ENCODE peak calls at places on chromosomes 16 and 17, in six cellular contexts. N is transverse colon, X is HFFc6, K is IMR-90, G is astrocyte, R is WTC11. Y is an unnamed sample.

GRCh38 chr16:80619824-80620223 is 79.0 kb downstream of the DYNLRB2 start:
- DNase-seq in K (no peak), X (peak), N (no peak), R (no peak), G (no peak), Y (no peak)

GRCh38 chr17:65558683-65559311 is 2.7 kb downstream of the AXIN2 start:
- DNase-seq in R (peak), N (no peak), X (no peak), K (no peak), G (no peak), Y (no peak)

GRCh38 chr16:74291577-74292208 is 4.9 kb upstream of the PSMD7 start:
- DNase-seq in G (no peak), N (no peak), X (peak), R (no peak), K (peak), Y (no peak)

GRCh38 chr17:45146616-45147101 is 1.6 kb upstream of the HEXIM1 start:
- DNase-seq in K (peak), G (peak), X (peak), R (no peak), N (peak), Y (peak)

GRCh38 chr16:85354623-85355514 is 242.6 kb upstream of the CIBAR2 start:
- DNase-seq in G (peak), K (peak), N (no peak), X (peak), R (no peak), Y (no peak)

GRCh38 chr16:89319883-89320716 is 102.6 kb downstream of the ZNF778 start:
- DNase-seq in K (peak), N (peak), R (no peak), G (peak), X (peak), Y (no peak)

GRCh38 chr17:78736526-78737079 is 45.5 kb downstream of the CYTH1 start:
- DNase-seq in R (peak), X (no peak), N (peak), K (no peak), G (no peak), Y (peak)

GRCh38 chr16:58647107-58647506 is 17.5 kb upstream of the CNOT1 start:
- DNase-seq in G (no peak), N (no peak), R (no peak), K (no peak), X (no peak), Y (no peak)

GRCh38 chr16:3127745-3128144 is 7.1 kb upstream of the ZNF213 start:
- DNase-seq in R (peak), K (no peak), G (no peak), N (no peak), X (no peak), Y (no peak)

GRCh38 chr16:31094088-31094423 is 541 bp downstream of the VKORC1 start:
- DNase-seq in R (peak), G (no peak), K (no peak), X (no peak), N (no peak), Y (peak)

GRCh38 chr16:4410335-4411075 is 5.9 kb downstream of the CORO7 start:
- DNase-seq in X (peak), R (no peak), N (peak), G (peak), K (peak), Y (peak)

GRCh38 chr17:34633351-34633750 is 54.0 kb downstream of the TMEM132E start:
- DNase-seq in N (no peak), K (no peak), X (no peak), G (no peak), R (peak), Y (no peak)

GRCh38 chr17:62963296-62963695 is 2.7 kb upstream of the TANC2 start:
- DNase-seq in R (no peak), X (peak), N (no peak), G (peak), K (peak), Y (no peak)

GRCh38 chr17:80920406-80920805 is 71.2 kb upstream of the CHMP6 start:
- DNase-seq in G (peak), K (peak), N (no peak), X (no peak), R (no peak), Y (no peak)

GRCh38 chr17:3959295-3959899 is 4.8 kb downstream of the ATP2A3 start:
- DNase-seq in N (peak), R (no peak), G (peak), K (peak), X (peak), Y (no peak)

GRCh38 chr17:8875416-8875815 is 7.9 kb upstream of the PIK3R6 start:
- DNase-seq in X (no peak), N (no peak), R (no peak), G (no peak), K (no peak), Y (no peak)

GRCh38 chr17:77349976-77350830 is 209.4 kb downstream of the SEC14L1 start:
- DNase-seq in K (peak), N (no peak), G (peak), R (no peak), X (peak), Y (peak)

GRCh38 chr17:55751720-55752250 is 934 bp downstream of the PCTP start:
- DNase-seq in G (no peak), K (no peak), N (no peak), R (no peak), X (no peak), Y (no peak)

GRCh38 chr16:57668630-57669475 is 747 bp downstream of the ADGRG3 start:
- DNase-seq in X (no peak), G (no peak), R (no peak), N (no peak), K (no peak), Y (no peak)

GRCh38 chr17:12896386-12896785 is 107.1 kb downstream of the ARHGAP44 start:
- DNase-seq in K (peak), X (no peak), G (no peak), R (no peak), N (no peak), Y (no peak)

GRCh38 chr17:81517339-81518112 is 4.9 kb upstream of the ACTG1 start:
- DNase-seq in N (peak), X (no peak), K (no peak), R (no peak), G (no peak), Y (no peak)

GRCh38 chr16:67533024-67533560 is 4.5 kb downstream of the RIPOR1 start:
- DNase-seq in R (no peak), K (no peak), X (no peak), G (no peak), N (no peak), Y (peak)

GRCh38 chr16:85395913-85396878 is 216.9 kb upstream of the GSE1 start:
- DNase-seq in G (no peak), K (peak), X (no peak), R (peak), N (no peak), Y (peak)

GRCh38 chr16:69761983-69762842 is at the start of gene WWP2:
- DNase-seq in K (peak), X (peak), N (peak), G (no peak), R (peak), Y (peak)

GRCh38 chr17:39487946-39488345 is 26.7 kb downstream of the CDK12 start:
- DNase-seq in X (no peak), R (no peak), K (peak), G (peak), N (no peak), Y (no peak)

GRCh38 chr16:78098544-78099371 is 696 bp upstream of the WWOX start:
- DNase-seq in K (no peak), G (no peak), X (no peak), N (no peak), R (no peak), Y (no peak)

GRCh38 chr16:30186782-30187555 is 3.6 kb downstream of the CORO1A start:
- DNase-seq in G (no peak), R (peak), N (peak), K (no peak), X (peak), Y (peak)

GRCh38 chr17:192666-193425 is 11.4 kb upstream of the DOC2B start:
- DNase-seq in R (no peak), K (no peak), N (no peak), X (no peak), G (no peak), Y (no peak)

GRCh38 chr17:36545465-36546417 is 1.0 kb downstream of the GGNBP2 start:
- DNase-seq in K (peak), G (peak), R (peak), N (peak), X (peak), Y (peak)

GRCh38 chr17:66549312-66549705 is 246.9 kb downstream of the PRKCA start:
- DNase-seq in G (peak), R (peak), K (peak), N (no peak), X (peak), Y (no peak)

GRCh38 chr17:82871056-82871775 is 31.4 kb upstream of the ZNF750 start:
- DNase-seq in N (no peak), X (no peak), R (peak), G (no peak), K (no peak), Y (no peak)

GRCh38 chr16:23537390-23537789 is 19.8 kb downstream of the EARS2 start:
- DNase-seq in R (no peak), N (no peak), G (no peak), K (no peak), X (no peak), Y (no peak)

GRCh38 chr16:1527836-1528811 is 5.3 kb upstream of the TMEM204 start:
- DNase-seq in N (no peak), X (no peak), G (no peak), R (no peak), K (no peak), Y (peak)

GRCh38 chr17:16491703-16492612 is at the start of gene LRRC75A:
- DNase-seq in G (no peak), X (no peak), N (peak), R (peak), K (peak), Y (peak)

DNA sequence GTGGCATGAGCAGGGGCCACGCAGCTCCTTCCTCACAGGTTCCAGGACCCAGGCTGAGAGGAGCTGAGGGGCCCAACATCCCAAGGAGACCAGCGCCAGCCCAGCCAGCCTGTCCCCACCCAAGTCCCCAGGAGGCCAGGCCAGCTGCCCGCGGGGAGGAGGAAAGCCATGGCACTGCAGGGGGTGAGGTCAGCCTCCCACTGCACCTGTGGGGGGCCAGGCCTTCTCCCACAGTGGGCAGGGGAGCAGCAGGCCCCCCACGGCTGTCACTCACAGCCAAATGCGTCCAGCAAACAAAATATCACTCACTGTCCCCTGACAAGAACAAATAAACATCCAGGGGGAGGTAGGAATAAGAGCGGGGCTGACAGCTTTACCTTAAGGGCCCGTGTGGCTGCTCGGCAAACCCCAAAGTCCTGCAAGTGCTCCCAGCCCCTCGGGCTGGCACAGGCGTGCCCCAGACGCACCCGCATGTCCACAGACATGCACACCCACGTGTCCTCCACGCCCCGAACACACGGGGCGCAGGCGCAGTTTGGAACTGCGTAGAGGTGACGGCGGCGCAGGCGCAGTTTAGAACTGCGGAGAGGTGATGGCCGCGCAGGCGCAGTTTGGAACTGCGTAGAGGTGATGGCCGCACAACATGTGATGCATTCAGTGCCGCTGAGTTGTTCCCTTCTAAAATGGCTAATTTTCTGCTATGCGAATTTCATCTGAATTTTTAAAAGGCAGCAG is 291.1 kb downstream of the FOXL1 start:
- DNase-seq in G (no peak), X (no peak), K (no peak), N (no peak), R (no peak), Y (peak)
- TF ChIP-seq CTCF in G (no peak), X (no peak), K (no peak), N (no peak), R (no peak), Y (no peak)

DNA sequence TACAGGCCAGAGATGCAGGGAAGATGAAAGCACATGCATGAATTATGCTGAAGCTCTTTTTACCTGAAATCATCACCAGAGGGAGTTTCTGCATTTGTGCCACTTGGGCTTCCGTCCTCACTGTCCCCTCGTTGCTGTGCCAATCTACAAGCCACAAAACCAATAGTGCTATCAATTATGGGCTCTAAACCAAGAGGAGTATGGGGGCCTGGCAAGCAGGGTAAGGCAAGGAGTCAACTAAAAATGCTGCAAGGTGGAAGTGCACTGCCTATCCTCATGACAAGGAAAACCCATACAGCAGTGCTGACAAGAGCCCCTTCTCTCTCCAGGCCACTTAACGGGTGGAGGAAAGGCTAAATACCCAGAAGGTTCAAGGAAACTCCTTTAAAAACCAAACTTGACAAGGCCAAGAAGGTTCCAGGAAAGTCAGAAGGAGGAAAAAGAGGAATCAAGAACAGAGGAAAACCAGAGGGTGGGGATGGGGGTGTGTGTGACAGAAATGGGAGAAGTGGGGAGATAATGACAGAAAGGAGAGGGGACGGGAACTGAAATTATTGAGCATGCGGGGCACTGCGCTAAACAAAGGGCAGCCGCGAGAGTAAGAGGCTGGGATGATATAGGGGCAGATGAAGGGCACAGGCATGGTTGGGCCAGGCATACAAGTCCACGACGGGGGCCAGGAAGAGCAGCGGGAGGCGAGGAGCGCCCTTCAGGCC is 674 bp downstream of the C17orf75 start:
- DNase-seq in N (no peak), R (no peak), G (no peak), K (no peak), X (peak), Y (no peak)
- TF ChIP-seq CTCF in N (peak), R (peak), G (no peak), K (no peak), X (peak), Y (no peak)

GRCh38 chr16:26963109-26963508 is 103.6 kb upstream of the C16orf82 start:
- DNase-seq in N (peak), G (no peak), X (no peak), K (peak), R (peak), Y (peak)
- TF ChIP-seq CTCF in N (no peak), G (no peak), X (peak), K (peak), R (peak), Y (no peak)

DNA sequence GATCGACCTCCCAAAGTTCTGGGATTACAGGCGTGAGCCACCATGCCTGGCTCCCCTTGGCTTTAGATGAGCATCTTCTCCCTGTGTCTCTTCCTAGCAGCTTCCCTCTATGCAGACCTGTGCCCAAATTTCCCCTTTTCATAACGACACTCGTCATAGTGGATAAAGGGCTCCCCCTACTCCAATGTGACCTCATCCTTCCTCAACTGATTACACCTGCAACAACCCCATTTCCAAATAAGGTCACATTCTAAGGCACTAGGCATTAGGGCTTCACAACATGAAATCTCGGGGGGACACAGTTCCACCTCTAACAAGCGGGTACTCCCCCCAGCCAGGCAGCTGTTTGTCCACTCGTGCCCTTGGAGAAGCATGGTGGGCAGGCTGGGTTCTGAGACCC is 10.3 kb downstream of the KIF19 start:
- DNase-seq in K (no peak), X (no peak), N (no peak), R (no peak), G (no peak), Y (no peak)
- TF ChIP-seq CTCF in K (no peak), X (no peak), N (no peak), R (no peak), G (no peak), Y (no peak)